ENCODE peak calls at places on chromosomes 5 and 9, in ten cellular contexts. P is OCI-LY7, A is cardiac fibroblast, G is brain microvascular endothelial cell, W is WTC11, N is Peyer's patch, K is cardiac muscle cell, E is kidney, L is GM13977, T is dorsolateral prefrontal cortex. H is an unnamed sample.
A peak's percentile ranks its signal among the peaks of the same experiment; 100 is the strongest.

GRCh38 chr5:181142054-181142453 is 5.3 kb upstream of the OR2V2 start:
- DNase-seq in T (no peak), K (no peak), E (no peak), N (no peak), L (no peak), A (no peak), W (no peak), P (no peak), G (no peak), H (no peak)

GRCh38 chr5:113608113-113608551 is 94.6 kb downstream of the YTHDC2 start:
- DNase-seq in P (no peak), T (no peak), L (no peak), N (no peak), K (peak; percentile 77), G (no peak), E (no peak), W (no peak), A (peak; percentile 30), H (no peak)

GRCh38 chr5:61910771-61911170 is 395.2 kb upstream of the KIF2A start:
- DNase-seq in G (no peak), W (no peak), E (no peak), A (no peak), N (no peak), T (no peak), P (no peak), L (no peak), K (no peak), H (no peak)

GRCh38 chr5:113047234-113047633 is 70.6 kb downstream of the DCP2 start:
- DNase-seq in K (peak; percentile 58), N (no peak), L (no peak), A (peak; percentile 61), G (no peak), W (no peak), T (no peak), E (no peak), P (no peak), H (no peak)

GRCh38 chr5:38208782-38209378 is 49.5 kb upstream of the EGFLAM start:
- DNase-seq in L (peak; percentile 28), K (peak; percentile 62), W (peak; percentile 31), P (peak; percentile 16), E (no peak), T (peak; percentile 45), A (peak; percentile 66), N (no peak), G (peak; percentile 52), H (no peak)

GRCh38 chr9:97563458-97564135 is 62.1 kb downstream of the TMOD1 start:
- DNase-seq in G (no peak), N (no peak), P (no peak), T (no peak), A (no peak), K (no peak), W (no peak), L (no peak), E (no peak), H (peak; percentile 16)

GRCh38 chr5:151086905-151087360 is 6.1 kb upstream of the TNIP1 start:
- DNase-seq in A (peak; percentile 56), K (no peak), T (no peak), E (no peak), L (peak; percentile 71), W (no peak), P (peak; percentile 51), N (peak; percentile 83), G (no peak), H (peak; percentile 71)

GRCh38 chr5:36728697-36729543 is 122.5 kb downstream of the SLC1A3 start:
- DNase-seq in N (no peak), E (no peak), T (no peak), P (peak; percentile 73), A (peak; percentile 84), L (peak; percentile 60), W (no peak), G (peak; percentile 49), K (peak; percentile 79), H (no peak)

GRCh38 chr9:129458663-129459549 is 162.0 kb downstream of the C9orf50 start:
- DNase-seq in K (no peak), G (peak; percentile 24), N (peak; percentile 68), A (no peak), P (peak; percentile 34), E (peak; percentile 91), W (no peak), L (peak; percentile 56), T (peak; percentile 80), H (peak; percentile 52)

GRCh38 chr9:92961627-92962302 is 14.4 kb downstream of the FGD3 start:
- DNase-seq in G (no peak), A (no peak), N (peak; percentile 79), E (no peak), L (no peak), W (no peak), T (no peak), P (peak; percentile 10), K (no peak), H (no peak)

GRCh38 chr9:20570756-20571155 is 51.5 kb downstream of the MLLT3 start:
- DNase-seq in T (no peak), K (peak; percentile 54), W (no peak), P (no peak), N (no peak), G (no peak), E (no peak), A (peak; percentile 75), L (no peak), H (no peak)

GRCh38 chr5:82225525-82226172 is 52.5 kb downstream of the RPS23 start:
- DNase-seq in W (peak; percentile 73), N (peak; percentile 79), A (peak; percentile 77), P (peak; percentile 65), G (peak; percentile 63), E (no peak), T (peak; percentile 72), L (peak; percentile 53), K (peak; percentile 72), H (peak; percentile 73)

GRCh38 chr9:34010979-34011378 is 37.7 kb downstream of the UBAP2 start:
- DNase-seq in A (peak; percentile 33), N (no peak), K (peak; percentile 18), P (peak; percentile 64), L (no peak), G (no peak), E (no peak), W (no peak), T (no peak), H (no peak)

GRCh38 chr9:134053941-134054761 is 13.7 kb downstream of the BRD3 start:
- DNase-seq in K (no peak), G (no peak), E (peak; percentile 76), N (peak; percentile 36), P (no peak), T (no peak), W (no peak), L (no peak), A (no peak), H (no peak)
- TF ChIP-seq CTCF in K (no peak), G (no peak), E (no peak), N (no peak), P (no peak), T (no peak), W (no peak), L (no peak), A (no peak), H (no peak)

DNA sequence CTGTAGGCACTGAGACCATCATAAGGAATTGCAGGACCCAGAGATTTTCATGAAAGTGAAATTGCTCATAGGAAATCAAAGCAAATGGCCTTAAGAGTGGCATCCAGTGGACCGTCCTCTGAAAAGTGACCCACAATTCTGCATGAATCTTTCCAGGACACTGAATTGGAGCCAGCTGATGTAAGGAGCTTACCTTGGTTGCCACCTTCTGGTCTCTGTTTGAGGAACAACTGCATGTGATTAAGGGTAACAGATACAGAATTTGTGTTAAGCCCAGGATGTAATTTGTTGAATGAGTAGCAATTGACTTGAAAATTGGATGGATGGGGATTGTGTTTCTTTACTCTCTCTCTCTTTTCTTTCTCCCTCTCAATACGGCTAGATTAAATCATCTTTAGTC is 49.9 kb upstream of the GAS1 start:
- DNase-seq in G (no peak), T (no peak), K (no peak), W (no peak), P (no peak), E (no peak), N (no peak), A (no peak), L (no peak), H (no peak)
- TF ChIP-seq CTCF in G (peak; percentile 26), T (no peak), K (no peak), W (no peak), P (no peak), E (peak; percentile 18), N (no peak), A (no peak), L (no peak), H (no peak)

GRCh38 chr5:150045512-150045911 is 40.8 kb downstream of the CSF1R start:
- DNase-seq in P (no peak), E (no peak), W (peak; percentile 29), T (no peak), K (no peak), A (no peak), N (no peak), L (no peak), G (no peak), H (no peak)
- TF ChIP-seq CTCF in P (peak; percentile 41), E (no peak), W (no peak), T (no peak), K (no peak), A (no peak), N (no peak), L (no peak), G (peak; percentile 6), H (no peak)

DNA sequence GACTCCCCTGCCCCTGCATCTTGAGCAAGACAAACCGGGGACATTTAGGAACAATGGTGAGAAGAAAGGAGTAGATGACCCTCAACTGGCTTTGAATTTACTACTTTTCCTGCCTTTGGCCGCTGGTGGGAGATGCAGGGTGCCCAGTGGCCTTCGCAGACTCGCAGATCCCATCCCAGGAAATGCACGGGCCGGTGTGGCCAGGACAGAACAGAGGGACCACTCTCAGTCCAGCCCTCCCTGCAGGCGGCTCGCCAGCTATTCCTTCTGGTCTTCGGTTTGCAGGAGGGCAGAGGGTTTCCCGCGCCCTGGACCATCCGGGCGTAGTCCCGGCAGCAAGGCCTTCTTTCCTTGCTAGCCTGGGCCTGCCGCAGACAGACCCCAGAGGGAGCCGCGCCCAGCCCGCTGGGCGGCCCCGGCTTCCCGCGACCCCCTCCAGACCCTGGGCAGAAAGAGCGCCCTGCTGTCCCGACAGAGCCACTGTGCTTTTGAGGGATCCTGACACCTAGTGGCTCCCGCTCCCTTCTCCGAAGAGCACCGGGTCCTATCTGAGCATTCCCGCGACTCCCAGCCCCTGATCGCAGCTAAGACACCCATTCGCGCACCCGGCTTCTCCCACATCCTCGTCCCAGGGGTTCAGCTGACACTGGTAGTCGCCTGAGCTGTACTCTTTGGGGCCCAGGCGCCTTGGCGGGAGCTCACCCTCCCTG is 1.2 kb downstream of the CFAP90 start:
- DNase-seq in G (no peak), W (peak; percentile 49), T (no peak), A (no peak), K (peak; percentile 14), E (no peak), N (no peak), L (no peak), P (no peak), H (no peak)
- TF ChIP-seq CTCF in G (peak; percentile 44), W (no peak), T (peak; percentile 18), A (no peak), K (peak; percentile 19), E (peak; percentile 25), N (no peak), L (no peak), P (no peak), H (no peak)

DNA sequence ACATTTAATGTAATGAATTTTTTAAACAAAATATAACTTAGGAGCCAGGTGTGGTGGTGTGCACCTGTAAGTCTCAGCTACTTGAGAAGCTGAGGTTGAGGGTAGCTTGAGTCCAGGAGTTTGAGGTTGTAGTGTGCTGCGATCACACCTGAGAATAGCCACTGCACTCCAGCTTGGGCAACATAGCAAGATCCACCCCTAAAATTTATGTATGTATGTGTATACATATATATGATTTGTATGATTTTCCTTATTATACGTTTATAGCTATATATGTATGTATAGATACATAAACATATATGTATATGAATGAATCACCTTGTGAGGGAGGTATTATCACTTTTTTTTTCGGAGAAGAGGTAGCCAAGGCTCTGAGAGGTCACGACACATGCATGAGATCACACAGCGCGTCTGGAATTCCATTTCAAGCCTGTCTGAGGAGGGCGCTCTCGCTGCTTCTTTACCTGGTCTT is 598 bp upstream of the CCNI2 start:
- DNase-seq in N (peak; percentile 79), W (peak; percentile 73), T (peak; percentile 73), L (no peak), P (peak; percentile 15), G (peak; percentile 10), K (no peak), A (peak; percentile 18), E (no peak), H (peak; percentile 80)
- TF ChIP-seq CTCF in N (peak; percentile 25), W (no peak), T (peak; percentile 31), L (peak; percentile 53), P (peak; percentile 60), G (peak; percentile 55), K (peak; percentile 27), A (peak; percentile 15), E (peak; percentile 50), H (no peak)

H was measured in colonic mucosa.